ENCODE peak calls at places on chromosome 6, in eight cellular contexts. V is fibroblast of the conjunctiva; T is NB4; Y is M059J; H is pancreas; S is CD4-positive, alpha-beta T cell; L is stimulated activated CD4-positive, alpha-beta T cell treated with anti-CD3 and anti-CD28 coated beads, Interleukin-1b, Interleukin-23, amount 100 ng/mL, for 4 hours; R is renal cortical epithelial cell. O is an unnamed sample.

GRCh38 chr6:75234126-75234865 is 9.3 kb downstream of the COX7A2 start:
- DNase-seq in V (no peak), Y (no peak), S (no peak), T (no peak), R (no peak), H (no peak), L (no peak), O (no peak)

GRCh38 chr6:3624268-3625136 is 127.0 kb downstream of the PXDC1 start:
- DNase-seq in Y (no peak), L (no peak), T (no peak), S (no peak), V (no peak), H (no peak), R (no peak), O (no peak)

GRCh38 chr6:33082702-33083101 is 6.9 kb downstream of the HLA-DPB1 start:
- DNase-seq in H (no peak), V (peak), S (no peak), T (peak), L (no peak), Y (peak), R (peak), O (no peak)

GRCh38 chr6:35152067-35152707 is 11.0 kb upstream of the TCP11 start:
- DNase-seq in V (no peak), H (no peak), R (no peak), T (peak), L (no peak), S (no peak), Y (peak), O (no peak)

GRCh38 chr6:54992789-54993188 is 146.2 kb downstream of the FAM83B start:
- DNase-seq in R (no peak), H (no peak), L (no peak), V (no peak), T (peak), Y (peak), S (no peak), O (no peak)

GRCh38 chr6:71250050-71250689 is 38.4 kb upstream of the OGFRL1 start:
- DNase-seq in V (peak), T (peak), L (no peak), H (no peak), R (peak), Y (peak), S (no peak), O (peak)

GRCh38 chr6:158737710-158738615 is 81.2 kb downstream of the EZR start:
- DNase-seq in T (peak), L (no peak), Y (peak), H (no peak), R (peak), S (no peak), V (no peak), O (no peak)

GRCh38 chr6:165799736-165800135 is 136.7 kb upstream of the PDE10A start:
- DNase-seq in T (no peak), Y (no peak), R (no peak), L (no peak), V (no peak), H (no peak), S (no peak), O (no peak)

GRCh38 chr6:6749791-6750434 is 161.4 kb downstream of the LY86 start:
- DNase-seq in R (peak), Y (peak), V (peak), L (peak), S (peak), H (no peak), T (peak), O (peak)

GRCh38 chr6:47698342-47698787 is at the start of gene ADGRF4:
- DNase-seq in R (peak), H (no peak), Y (peak), S (no peak), T (peak), V (no peak), L (no peak), O (no peak)

GRCh38 chr6:168072730-168073129 is 6.3 kb downstream of the FRMD1 start:
- DNase-seq in H (no peak), Y (no peak), V (no peak), T (no peak), L (no peak), S (no peak), R (no peak), O (no peak)

GRCh38 chr6:132952468-132952867 is 138.1 kb downstream of the RPS12 start:
- DNase-seq in H (no peak), T (no peak), V (no peak), Y (no peak), L (no peak), R (no peak), S (no peak), O (no peak)

GRCh38 chr6:2792330-2792729 is 27.1 kb downstream of the WRNIP1 start:
- DNase-seq in S (no peak), V (no peak), Y (peak), L (no peak), R (no peak), T (peak), H (peak), O (no peak)

GRCh38 chr6:4848382-4849068 is 72.3 kb downstream of the CDYL start:
- DNase-seq in H (no peak), S (no peak), L (no peak), R (no peak), V (no peak), T (peak), Y (peak), O (no peak)

GRCh38 chr6:120774275-120774674 is 560.0 kb downstream of the TBC1D32 start:
- DNase-seq in T (no peak), Y (peak), L (no peak), H (no peak), V (no peak), R (peak), S (no peak), O (peak)

GRCh38 chr6:70108230-70108629 is 194.7 kb downstream of the COL9A1 start:
- DNase-seq in V (peak), L (no peak), T (peak), Y (peak), R (peak), H (no peak), S (no peak), O (no peak)

GRCh38 chr6:141688916-141689315 is 443.8 kb upstream of the GJE1 start:
- DNase-seq in V (no peak), R (no peak), S (no peak), L (no peak), H (no peak), T (no peak), Y (no peak), O (no peak)

GRCh38 chr6:1781152-1781848 is 171.6 kb downstream of the FOXC1 start:
- DNase-seq in H (no peak), Y (no peak), V (no peak), S (no peak), R (no peak), L (no peak), T (no peak), O (no peak)

GRCh38 chr6:13767121-13767794 is 47.1 kb downstream of the MCUR1 start:
- DNase-seq in L (peak), V (no peak), R (peak), H (no peak), S (peak), T (no peak), Y (no peak), O (no peak)

GRCh38 chr6:166330612-166331011 is 11.7 kb downstream of the SFT2D1 start:
- DNase-seq in L (no peak), Y (no peak), S (no peak), R (peak), H (no peak), V (peak), T (no peak), O (no peak)

GRCh38 chr6:43949451-43950110 is 177.7 kb downstream of the MRPL14 start:
- DNase-seq in S (no peak), R (no peak), T (no peak), L (no peak), Y (no peak), V (no peak), H (no peak), O (no peak)

GRCh38 chr6:15897063-15897934 is 231.6 kb upstream of the MYLIP start:
- DNase-seq in R (peak), S (no peak), V (no peak), H (no peak), Y (peak), L (no peak), T (peak), O (peak)

O was measured in retinal pigment epithelial cell.